ENCODE peak calls at places on chromosomes 2 and 18, in nine cellular contexts. One of them, this sample, is unnamed.

GRCh38 chr2:205681836-205682238 is 464 bp upstream of the NRP2 start:
- DNase-seq in heart left ventricle: no peak
- DNase-seq in GM10248: no peak
- DNase-seq in choroid plexus epithelial cell: peak; percentile 29
- DNase-seq in heart right ventricle: no peak
- DNase-seq in testis: no peak
- DNase-seq in astrocyte of the spinal cord: no peak
- DNase-seq in IMR-90: no peak
- DNase-seq in left lung: no peak
- DNase-seq in this sample: no peak

GRCh38 chr2:96185516-96185915 is 23.1 kb downstream of the STARD7 start:
- DNase-seq in astrocyte of the spinal cord: no peak
- DNase-seq in left lung: no peak
- DNase-seq in IMR-90: no peak
- DNase-seq in testis: no peak
- DNase-seq in GM10248: no peak
- DNase-seq in heart right ventricle: no peak
- DNase-seq in heart left ventricle: no peak
- DNase-seq in choroid plexus epithelial cell: no peak
- DNase-seq in this sample: no peak

GRCh38 chr2:19569300-19569791 is 210.9 kb upstream of the OSR1 start:
- DNase-seq in heart left ventricle: no peak
- DNase-seq in left lung: no peak
- DNase-seq in testis: no peak
- DNase-seq in astrocyte of the spinal cord: no peak
- DNase-seq in heart right ventricle: no peak
- DNase-seq in choroid plexus epithelial cell: peak; percentile 43
- DNase-seq in IMR-90: peak; percentile 16
- DNase-seq in GM10248: no peak
- DNase-seq in this sample: no peak

GRCh38 chr18:3826021-3826420 is 376.0 kb downstream of the TGIF1 start:
- DNase-seq in heart left ventricle: no peak
- DNase-seq in testis: no peak
- DNase-seq in left lung: no peak
- DNase-seq in IMR-90: no peak
- DNase-seq in astrocyte of the spinal cord: no peak
- DNase-seq in GM10248: no peak
- DNase-seq in heart right ventricle: no peak
- DNase-seq in choroid plexus epithelial cell: no peak
- DNase-seq in this sample: no peak

GRCh38 chr18:57737661-57738060 is 65.5 kb downstream of the ATP8B1 start:
- DNase-seq in choroid plexus epithelial cell: peak; percentile 99
- DNase-seq in testis: peak; percentile 21
- DNase-seq in GM10248: no peak
- DNase-seq in heart left ventricle: peak; percentile 62
- DNase-seq in IMR-90: peak; percentile 99
- DNase-seq in astrocyte of the spinal cord: peak; percentile 89
- DNase-seq in heart right ventricle: peak; percentile 61
- DNase-seq in left lung: peak; percentile 88
- DNase-seq in this sample: no peak

GRCh38 chr2:95344656-95345055 is 47.5 kb downstream of the KCNIP3 start:
- DNase-seq in astrocyte of the spinal cord: no peak
- DNase-seq in heart right ventricle: no peak
- DNase-seq in IMR-90: no peak
- DNase-seq in heart left ventricle: no peak
- DNase-seq in choroid plexus epithelial cell: no peak
- DNase-seq in GM10248: no peak
- DNase-seq in testis: no peak
- DNase-seq in left lung: peak; percentile 7
- DNase-seq in this sample: peak; percentile 47

GRCh38 chr2:226187601-226188000 is 612.0 kb downstream of the IRS1 start:
- DNase-seq in GM10248: no peak
- DNase-seq in astrocyte of the spinal cord: peak; percentile 65
- DNase-seq in testis: no peak
- DNase-seq in choroid plexus epithelial cell: peak; percentile 75
- DNase-seq in IMR-90: peak; percentile 95
- DNase-seq in left lung: no peak
- DNase-seq in heart left ventricle: no peak
- DNase-seq in heart right ventricle: no peak
- DNase-seq in this sample: no peak

GRCh38 chr2:44100351-44100750 is 68.3 kb upstream of the PPM1B start:
- DNase-seq in left lung: peak; percentile 84
- DNase-seq in heart left ventricle: peak; percentile 36
- DNase-seq in choroid plexus epithelial cell: peak; percentile 98
- DNase-seq in heart right ventricle: peak; percentile 34
- DNase-seq in testis: peak; percentile 82
- DNase-seq in IMR-90: peak; percentile 95
- DNase-seq in GM10248: no peak
- DNase-seq in astrocyte of the spinal cord: peak; percentile 97
- DNase-seq in this sample: no peak

GRCh38 chr2:130263606-130264005 is 65.4 kb upstream of the TUBA3E start:
- DNase-seq in testis: no peak
- DNase-seq in astrocyte of the spinal cord: no peak
- DNase-seq in IMR-90: no peak
- DNase-seq in heart left ventricle: no peak
- DNase-seq in GM10248: no peak
- DNase-seq in heart right ventricle: no peak
- DNase-seq in choroid plexus epithelial cell: no peak
- DNase-seq in left lung: no peak
- DNase-seq in this sample: peak; percentile 59

GRCh38 chr2:128379021-128380005 is 60.6 kb upstream of the HS6ST1 start:
- DNase-seq in astrocyte of the spinal cord: peak; percentile 46
- DNase-seq in heart right ventricle: peak; percentile 28
- DNase-seq in left lung: peak; percentile 75
- DNase-seq in IMR-90: peak; percentile 37
- DNase-seq in choroid plexus epithelial cell: peak; percentile 79
- DNase-seq in GM10248: no peak
- DNase-seq in testis: peak; percentile 94
- DNase-seq in heart left ventricle: peak; percentile 38
- DNase-seq in this sample: peak; percentile 67

GRCh38 chr2:29895296-29895695 is 26.1 kb downstream of the ALK start:
- DNase-seq in left lung: no peak
- DNase-seq in testis: no peak
- DNase-seq in heart right ventricle: no peak
- DNase-seq in heart left ventricle: no peak
- DNase-seq in IMR-90: no peak
- DNase-seq in astrocyte of the spinal cord: peak; percentile 36
- DNase-seq in GM10248: no peak
- DNase-seq in choroid plexus epithelial cell: peak; percentile 48
- DNase-seq in this sample: no peak

GRCh38 chr2:73907840-73908452 is 15.1 kb downstream of the ACTG2 start:
- DNase-seq in heart right ventricle: no peak
- DNase-seq in GM10248: peak; percentile 76
- DNase-seq in choroid plexus epithelial cell: peak; percentile 93
- DNase-seq in left lung: no peak
- DNase-seq in testis: no peak
- DNase-seq in IMR-90: peak; percentile 62
- DNase-seq in astrocyte of the spinal cord: peak; percentile 88
- DNase-seq in heart left ventricle: no peak
- DNase-seq in this sample: no peak

GRCh38 chr18:51943281-51943680 is 396.7 kb upstream of the DCC start:
- DNase-seq in left lung: no peak
- DNase-seq in heart right ventricle: no peak
- DNase-seq in IMR-90: no peak
- DNase-seq in testis: no peak
- DNase-seq in heart left ventricle: no peak
- DNase-seq in choroid plexus epithelial cell: no peak
- DNase-seq in astrocyte of the spinal cord: no peak
- DNase-seq in GM10248: no peak
- DNase-seq in this sample: no peak

GRCh38 chr2:27245116-27245515 is 17.7 kb downstream of the SLC30A3 start:
- DNase-seq in astrocyte of the spinal cord: no peak
- DNase-seq in choroid plexus epithelial cell: no peak
- DNase-seq in heart right ventricle: no peak
- DNase-seq in IMR-90: no peak
- DNase-seq in GM10248: no peak
- DNase-seq in heart left ventricle: no peak
- DNase-seq in left lung: no peak
- DNase-seq in testis: no peak
- DNase-seq in this sample: no peak

GRCh38 chr2:5980351-5981054 is 288.3 kb downstream of the SOX11 start:
- DNase-seq in heart left ventricle: no peak
- DNase-seq in IMR-90: no peak
- DNase-seq in astrocyte of the spinal cord: no peak
- DNase-seq in choroid plexus epithelial cell: no peak
- DNase-seq in left lung: no peak
- DNase-seq in heart right ventricle: no peak
- DNase-seq in GM10248: no peak
- DNase-seq in testis: no peak
- DNase-seq in this sample: no peak

GRCh38 chr2:74206180-74206688 is 7.8 kb downstream of the MTHFD2 start:
- DNase-seq in choroid plexus epithelial cell: peak; percentile 82
- DNase-seq in heart right ventricle: no peak
- DNase-seq in left lung: no peak
- DNase-seq in IMR-90: peak; percentile 65
- DNase-seq in heart left ventricle: no peak
- DNase-seq in GM10248: peak; percentile 69
- DNase-seq in testis: no peak
- DNase-seq in astrocyte of the spinal cord: peak; percentile 64
- DNase-seq in this sample: no peak

GRCh38 chr18:2147866-2148265 is 423.4 kb downstream of the METTL4 start:
- DNase-seq in astrocyte of the spinal cord: peak; percentile 80
- DNase-seq in GM10248: no peak
- DNase-seq in choroid plexus epithelial cell: peak; percentile 61
- DNase-seq in heart left ventricle: no peak
- DNase-seq in IMR-90: no peak
- DNase-seq in left lung: peak; percentile 56
- DNase-seq in testis: no peak
- DNase-seq in heart right ventricle: peak; percentile 15
- DNase-seq in this sample: no peak

GRCh38 chr2:62760026-62760425 is 54.5 kb downstream of the EHBP1 start:
- DNase-seq in GM10248: no peak
- DNase-seq in choroid plexus epithelial cell: no peak
- DNase-seq in heart left ventricle: no peak
- DNase-seq in testis: no peak
- DNase-seq in astrocyte of the spinal cord: no peak
- DNase-seq in IMR-90: no peak
- DNase-seq in heart right ventricle: no peak
- DNase-seq in left lung: no peak
- DNase-seq in this sample: no peak

GRCh38 chr2:145752091-145752806 is 1232.3 kb upstream of the ZEB2 start:
- DNase-seq in heart left ventricle: peak; percentile 13
- DNase-seq in choroid plexus epithelial cell: peak; percentile 97
- DNase-seq in GM10248: peak; percentile 14
- DNase-seq in testis: no peak
- DNase-seq in IMR-90: peak; percentile 89
- DNase-seq in heart right ventricle: peak; percentile 26
- DNase-seq in left lung: peak; percentile 50
- DNase-seq in astrocyte of the spinal cord: peak; percentile 91
- DNase-seq in this sample: no peak

GRCh38 chr2:70240599-70240998 is 7.8 kb downstream of the TIA1 start:
- DNase-seq in testis: no peak
- DNase-seq in choroid plexus epithelial cell: no peak
- DNase-seq in IMR-90: no peak
- DNase-seq in GM10248: no peak
- DNase-seq in heart right ventricle: no peak
- DNase-seq in left lung: no peak
- DNase-seq in astrocyte of the spinal cord: no peak
- DNase-seq in heart left ventricle: no peak
- DNase-seq in this sample: no peak

GRCh38 chr2:238288650-238289573 is 502 bp upstream of the PER2 start:
- DNase-seq in heart right ventricle: peak; percentile 97
- DNase-seq in left lung: peak; percentile 96
- DNase-seq in GM10248: peak; percentile 98
- DNase-seq in IMR-90: peak; percentile 99
- DNase-seq in testis: peak; percentile 100
- DNase-seq in astrocyte of the spinal cord: peak; percentile 100
- DNase-seq in heart left ventricle: peak; percentile 96
- DNase-seq in choroid plexus epithelial cell: peak; percentile 99
- DNase-seq in this sample: peak; percentile 98
- TF ChIP-seq CTCF in heart right ventricle: peak; percentile 31
- TF ChIP-seq CTCF in left lung: peak; percentile 10
- TF ChIP-seq CTCF in GM10248: peak; percentile 35
- TF ChIP-seq CTCF in IMR-90: peak; percentile 46
- TF ChIP-seq CTCF in testis: peak; percentile 36
- TF ChIP-seq CTCF in astrocyte of the spinal cord: peak; percentile 38
- TF ChIP-seq CTCF in heart left ventricle: peak; percentile 43
- TF ChIP-seq CTCF in choroid plexus epithelial cell: peak; percentile 25
- TF ChIP-seq CTCF in this sample: peak; percentile 74

DNA sequence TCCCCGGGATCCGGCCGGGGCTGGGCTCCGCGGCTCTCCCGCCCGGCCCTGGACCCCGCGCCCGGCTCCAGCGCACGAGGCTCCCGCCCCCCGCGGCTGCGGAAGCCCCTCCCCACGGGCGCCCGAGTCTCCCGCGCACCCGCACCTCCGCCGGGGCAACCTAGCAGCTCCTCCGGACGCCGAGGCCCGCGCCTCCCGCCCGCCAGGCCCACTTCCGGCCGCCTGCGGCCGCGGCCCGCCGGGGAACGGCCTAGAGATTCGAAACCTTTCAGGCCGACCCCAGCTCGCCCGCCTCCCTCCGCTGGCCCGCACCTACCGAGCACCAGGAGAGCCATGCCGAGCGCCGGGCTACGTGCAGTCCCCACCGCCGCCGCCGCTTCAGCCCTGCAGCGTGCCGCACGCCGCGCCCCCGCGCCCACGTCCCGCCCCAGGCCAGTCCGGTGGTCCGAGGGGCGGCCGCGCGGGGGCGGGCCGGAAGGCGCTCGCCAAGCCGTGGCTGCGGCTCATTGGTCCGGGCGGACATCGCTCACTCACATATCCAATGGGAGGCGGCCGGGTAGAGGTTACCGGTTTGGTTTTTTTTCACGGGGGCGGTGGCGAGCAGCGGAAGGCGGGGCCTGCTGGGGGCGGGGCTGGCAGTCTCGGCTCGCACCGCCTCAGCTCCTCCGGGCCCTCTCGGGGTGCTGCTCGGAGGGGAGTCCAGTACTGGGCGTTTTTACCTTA is at the start of gene PDIA6:
- DNase-seq in astrocyte of the spinal cord: peak; percentile 97
- DNase-seq in testis: peak; percentile 98
- DNase-seq in heart left ventricle: peak; percentile 98
- DNase-seq in left lung: peak; percentile 97
- DNase-seq in GM10248: peak; percentile 98
- DNase-seq in heart right ventricle: peak; percentile 99
- DNase-seq in IMR-90: peak; percentile 95
- DNase-seq in choroid plexus epithelial cell: peak; percentile 97
- DNase-seq in this sample: peak; percentile 98
- TF ChIP-seq CTCF in astrocyte of the spinal cord: no peak
- TF ChIP-seq CTCF in testis: peak; percentile 48
- TF ChIP-seq CTCF in heart left ventricle: no peak
- TF ChIP-seq CTCF in left lung: no peak
- TF ChIP-seq CTCF in GM10248: no peak
- TF ChIP-seq CTCF in heart right ventricle: no peak
- TF ChIP-seq CTCF in IMR-90: no peak
- TF ChIP-seq CTCF in choroid plexus epithelial cell: no peak
- TF ChIP-seq CTCF in this sample: no peak

GRCh38 chr18:37578886-37579513 is 13.4 kb upstream of the CELF4 start:
- DNase-seq in GM10248: peak; percentile 30
- DNase-seq in heart right ventricle: no peak
- DNase-seq in heart left ventricle: no peak
- DNase-seq in astrocyte of the spinal cord: peak; percentile 4
- DNase-seq in IMR-90: peak; percentile 33
- DNase-seq in testis: peak; percentile 38
- DNase-seq in left lung: no peak
- DNase-seq in choroid plexus epithelial cell: peak; percentile 46
- DNase-seq in this sample: no peak
- TF ChIP-seq CTCF in GM10248: peak; percentile 28
- TF ChIP-seq CTCF in heart right ventricle: peak; percentile 50
- TF ChIP-seq CTCF in heart left ventricle: peak; percentile 55
- TF ChIP-seq CTCF in astrocyte of the spinal cord: peak; percentile 39
- TF ChIP-seq CTCF in IMR-90: peak; percentile 43
- TF ChIP-seq CTCF in testis: peak; percentile 43
- TF ChIP-seq CTCF in left lung: peak; percentile 46
- TF ChIP-seq CTCF in choroid plexus epithelial cell: peak; percentile 47
- TF ChIP-seq CTCF in this sample: peak; percentile 74

GRCh38 chr2:186255823-186256222 is 230.2 kb upstream of the ZC3H15 start:
- DNase-seq in heart right ventricle: no peak
- DNase-seq in testis: no peak
- DNase-seq in GM10248: no peak
- DNase-seq in heart left ventricle: no peak
- DNase-seq in choroid plexus epithelial cell: no peak
- DNase-seq in IMR-90: no peak
- DNase-seq in astrocyte of the spinal cord: no peak
- DNase-seq in left lung: no peak
- DNase-seq in this sample: no peak
- TF ChIP-seq CTCF in heart right ventricle: no peak
- TF ChIP-seq CTCF in testis: no peak
- TF ChIP-seq CTCF in GM10248: no peak
- TF ChIP-seq CTCF in heart left ventricle: no peak
- TF ChIP-seq CTCF in choroid plexus epithelial cell: no peak
- TF ChIP-seq CTCF in IMR-90: no peak
- TF ChIP-seq CTCF in astrocyte of the spinal cord: no peak
- TF ChIP-seq CTCF in left lung: no peak
- TF ChIP-seq CTCF in this sample: no peak